ENCODE peak calls at places on chromosomes 6 and 20, in four cellular contexts. One of them, this sample, is unnamed.

GRCh38 chr20:62923669-62924566 is 2.4 kb downstream of the DIDO1 start:
- DNase-seq in NT2/D1: no peak
- DNase-seq in H1: no peak
- DNase-seq in K562: no peak
- DNase-seq in this sample: no peak

GRCh38 chr20:10719740-10720380 is 46.1 kb upstream of the JAG1 start:
- DNase-seq in K562: no peak
- DNase-seq in NT2/D1: no peak
- DNase-seq in H1: no peak
- DNase-seq in this sample: no peak

GRCh38 chr20:51860015-51860882 is 57.9 kb upstream of the SALL4 start:
- DNase-seq in K562: no peak
- DNase-seq in H1: no peak
- DNase-seq in NT2/D1: no peak
- DNase-seq in this sample: no peak

GRCh38 chr6:169098136-169098535 is 155.5 kb downstream of the THBS2 start:
- DNase-seq in NT2/D1: no peak
- DNase-seq in K562: no peak
- DNase-seq in H1: no peak
- DNase-seq in this sample: no peak

GRCh38 chr6:14092861-14093789 is 24.4 kb upstream of the CD83 start:
- DNase-seq in H1: no peak
- DNase-seq in K562: no peak
- DNase-seq in NT2/D1: no peak
- DNase-seq in this sample: no peak

GRCh38 chr6:35453236-35453635 is 1.1 kb downstream of the FANCE start:
- DNase-seq in H1: no peak
- DNase-seq in K562: no peak
- DNase-seq in NT2/D1: no peak
- DNase-seq in this sample: no peak

GRCh38 chr6:110537208-110538123 is 61.1 kb upstream of the SLC22A16 start:
- DNase-seq in NT2/D1: peak
- DNase-seq in H1: no peak
- DNase-seq in K562: no peak
- DNase-seq in this sample: no peak

GRCh38 chr20:35342154-35342769 is 50.0 kb upstream of the FAM83C start:
- DNase-seq in K562: no peak
- DNase-seq in H1: no peak
- DNase-seq in NT2/D1: peak
- DNase-seq in this sample: no peak

GRCh38 chr6:42407379-42407778 is 44.3 kb downstream of the TRERF1 start:
- DNase-seq in K562: peak
- DNase-seq in NT2/D1: no peak
- DNase-seq in H1: no peak
- DNase-seq in this sample: no peak

GRCh38 chr6:408599-409102 is 17.1 kb downstream of the IRF4 start:
- DNase-seq in K562: peak
- DNase-seq in H1: no peak
- DNase-seq in NT2/D1: no peak
- DNase-seq in this sample: no peak

GRCh38 chr6:17859846-17860245 is 127.6 kb downstream of the KIF13A start:
- DNase-seq in K562: peak
- DNase-seq in H1: no peak
- DNase-seq in NT2/D1: no peak
- DNase-seq in this sample: no peak

GRCh38 chr6:159762681-159763293 is 942 bp downstream of the ACAT2 start:
- DNase-seq in K562: peak
- DNase-seq in NT2/D1: no peak
- DNase-seq in H1: no peak
- DNase-seq in this sample: no peak

GRCh38 chr6:79536615-79536968 is 638 bp downstream of the LCA5 start:
- DNase-seq in NT2/D1: no peak
- DNase-seq in H1: no peak
- DNase-seq in K562: no peak
- DNase-seq in this sample: no peak

GRCh38 chr6:17394192-17394611 is 807 bp downstream of the CAP2 start:
- DNase-seq in K562: no peak
- DNase-seq in NT2/D1: peak
- DNase-seq in H1: no peak
- DNase-seq in this sample: no peak

GRCh38 chr20:60168963-60169362 is 210.7 kb downstream of the CDH26 start:
- DNase-seq in H1: no peak
- DNase-seq in K562: no peak
- DNase-seq in NT2/D1: no peak
- DNase-seq in this sample: no peak

GRCh38 chr20:14634666-14635065 is 297.3 kb upstream of the FLRT3 start:
- DNase-seq in NT2/D1: no peak
- DNase-seq in H1: no peak
- DNase-seq in K562: no peak
- DNase-seq in this sample: no peak

GRCh38 chr6:78607188-78607587 is 260.2 kb upstream of the IRAK1BP1 start:
- DNase-seq in K562: no peak
- DNase-seq in H1: no peak
- DNase-seq in NT2/D1: no peak
- DNase-seq in this sample: no peak

GRCh38 chr6:12324741-12325140 is 34.6 kb downstream of the EDN1 start:
- DNase-seq in K562: no peak
- DNase-seq in H1: peak
- DNase-seq in NT2/D1: peak
- DNase-seq in this sample: no peak

GRCh38 chr6:36028088-36028886 is 679 bp downstream of the MAPK14 start:
- DNase-seq in K562: no peak
- DNase-seq in NT2/D1: no peak
- DNase-seq in H1: no peak
- DNase-seq in this sample: no peak

GRCh38 chr6:392441-393390 is 1.2 kb downstream of the IRF4 start:
- DNase-seq in H1: no peak
- DNase-seq in NT2/D1: no peak
- DNase-seq in K562: no peak
- DNase-seq in this sample: no peak

GRCh38 chr6:10412165-10412947 is 2.5 kb downstream of the TFAP2A start:
- DNase-seq in NT2/D1: no peak
- DNase-seq in K562: peak
- DNase-seq in H1: no peak
- DNase-seq in this sample: no peak

DNA sequence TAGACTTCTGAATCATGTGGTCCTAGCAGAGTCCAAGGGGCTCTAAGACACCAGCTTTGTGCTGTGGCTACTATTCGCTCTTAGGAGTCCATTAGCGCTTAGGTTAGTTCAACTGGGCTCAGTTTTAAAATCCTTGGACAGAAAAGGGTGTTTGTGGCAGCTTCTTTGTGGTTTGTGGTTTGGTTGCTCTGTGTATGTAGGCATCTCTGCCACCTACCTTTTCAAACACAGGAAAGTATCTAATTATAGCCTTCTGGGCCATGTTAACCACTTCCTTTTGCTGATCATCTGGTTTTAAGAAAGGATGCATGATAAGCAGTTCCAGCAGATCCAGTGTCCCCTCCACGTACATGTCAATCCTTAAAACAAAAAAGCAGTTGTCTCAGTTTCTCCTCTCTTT is 10.8 kb downstream of the GSTA4 start:
- DNase-seq in K562: no peak
- DNase-seq in NT2/D1: no peak
- DNase-seq in H1: no peak
- DNase-seq in this sample: peak
- TF ChIP-seq ZNF274 in K562: no peak
- TF ChIP-seq ZNF274 in NT2/D1: no peak
- TF ChIP-seq ZNF274 in H1: no peak
- TF ChIP-seq ZNF274 in this sample: no peak

GRCh38 chr6:4139272-4139671 is 3.9 kb upstream of the ECI2 start:
- DNase-seq in K562: no peak
- DNase-seq in NT2/D1: no peak
- DNase-seq in H1: no peak
- DNase-seq in this sample: no peak
- TF ChIP-seq ZNF274 in K562: no peak
- TF ChIP-seq ZNF274 in NT2/D1: no peak
- TF ChIP-seq ZNF274 in H1: no peak
- TF ChIP-seq ZNF274 in this sample: no peak

GRCh38 chr6:133906050-133906449 is 17.1 kb downstream of the TCF21 start:
- DNase-seq in NT2/D1: no peak
- DNase-seq in H1: no peak
- DNase-seq in K562: no peak
- DNase-seq in this sample: no peak
- TF ChIP-seq ZNF274 in NT2/D1: no peak
- TF ChIP-seq ZNF274 in H1: no peak
- TF ChIP-seq ZNF274 in K562: no peak
- TF ChIP-seq ZNF274 in this sample: no peak

GRCh38 chr6:45423111-45423900 is 45.6 kb upstream of the SUPT3H start:
- DNase-seq in H1: no peak
- DNase-seq in NT2/D1: no peak
- DNase-seq in K562: no peak
- DNase-seq in this sample: no peak

GRCh38 chr6:45421700-45422540 is 44.2 kb upstream of the SUPT3H start:
- DNase-seq in NT2/D1: no peak
- DNase-seq in H1: no peak
- DNase-seq in K562: peak
- DNase-seq in this sample: no peak

GRCh38 chr6:45423901-45424627 is 46.3 kb upstream of the SUPT3H start:
- DNase-seq in NT2/D1: no peak
- DNase-seq in H1: no peak
- DNase-seq in K562: no peak
- DNase-seq in this sample: no peak

GRCh38 chr6:45420909-45421699 is 43.4 kb upstream of the SUPT3H start:
- DNase-seq in NT2/D1: no peak
- DNase-seq in K562: no peak
- DNase-seq in H1: no peak
- DNase-seq in this sample: no peak

GRCh38 chr6:45422541-45423110 is 44.9 kb upstream of the SUPT3H start:
- DNase-seq in NT2/D1: no peak
- DNase-seq in K562: no peak
- DNase-seq in H1: no peak
- DNase-seq in this sample: no peak
- TF ChIP-seq ZNF274 in NT2/D1: no peak
- TF ChIP-seq ZNF274 in K562: no peak
- TF ChIP-seq ZNF274 in H1: no peak
- TF ChIP-seq ZNF274 in this sample: no peak

GRCh38 chr20:38414769-38415450 is 20.2 kb downstream of the SNHG17 start:
- DNase-seq in NT2/D1: no peak
- DNase-seq in H1: no peak
- DNase-seq in K562: no peak
- DNase-seq in this sample: no peak

GRCh38 chr20:38418509-38419204 is 16.5 kb downstream of the SNHG17 start:
- DNase-seq in H1: no peak
- DNase-seq in K562: no peak
- DNase-seq in NT2/D1: no peak
- DNase-seq in this sample: no peak

GRCh38 chr20:38407321-38407720 is 27.8 kb downstream of the SNHG17 start:
- DNase-seq in H1: no peak
- DNase-seq in K562: no peak
- DNase-seq in NT2/D1: no peak
- DNase-seq in this sample: no peak

DNA sequence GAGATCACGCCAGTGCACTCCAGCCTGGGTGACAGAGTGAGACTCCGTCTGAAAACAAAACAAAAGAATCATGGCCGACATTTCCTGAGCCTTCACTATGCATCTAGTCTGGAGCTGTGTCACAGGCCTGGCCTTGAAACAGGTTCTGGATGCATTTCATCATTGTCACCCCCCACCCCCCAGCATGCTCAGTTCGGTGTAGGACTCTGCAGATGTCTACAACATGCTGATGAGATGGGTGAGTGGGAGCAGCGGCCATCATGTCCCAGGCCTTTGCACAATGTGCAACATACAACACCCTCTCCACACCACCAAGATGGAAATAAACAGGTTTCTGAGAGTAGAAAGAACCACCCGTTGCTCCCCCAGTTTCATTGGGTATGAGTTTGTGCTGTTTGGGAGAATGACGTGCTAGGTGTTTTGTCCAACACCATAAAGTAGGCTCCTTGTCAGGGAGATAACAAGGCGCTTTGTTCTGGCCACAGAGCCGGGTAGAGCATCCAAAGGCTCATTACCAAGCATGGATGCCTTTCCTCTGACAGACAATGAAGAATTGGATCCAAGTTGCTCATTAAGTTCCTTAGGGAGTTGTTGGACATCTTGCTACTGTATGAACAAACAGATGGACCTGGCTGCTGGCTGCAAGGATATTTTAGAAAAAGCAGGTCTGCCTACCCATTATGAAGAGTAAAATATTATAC is 22.1 kb downstream of the SNHG17 start:
- DNase-seq in NT2/D1: no peak
- DNase-seq in K562: no peak
- DNase-seq in H1: no peak
- DNase-seq in this sample: no peak
- TF ChIP-seq ZNF274 in NT2/D1: no peak
- TF ChIP-seq ZNF274 in K562: no peak
- TF ChIP-seq ZNF274 in H1: no peak
- TF ChIP-seq ZNF274 in this sample: no peak

DNA sequence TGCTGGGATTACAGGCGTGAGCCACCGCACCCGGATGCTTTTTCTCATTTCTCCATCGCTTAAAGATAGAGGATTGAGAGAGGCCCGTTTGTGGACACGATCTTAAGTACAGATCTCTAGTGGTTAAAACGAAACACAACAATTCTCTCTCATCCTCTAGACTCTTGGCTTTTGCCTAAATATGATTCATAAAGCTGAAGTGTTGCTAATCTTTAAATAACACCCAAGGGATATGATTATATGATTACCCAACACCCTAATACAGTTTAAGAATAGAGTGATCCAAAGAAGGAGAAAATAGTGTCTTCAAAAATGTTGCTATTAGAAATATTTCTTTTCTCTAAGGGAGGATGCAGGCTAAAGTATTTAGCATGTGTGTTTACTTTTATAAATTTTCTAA is 50.4 kb downstream of the MTHFD1L start:
- DNase-seq in K562: no peak
- DNase-seq in NT2/D1: no peak
- DNase-seq in H1: no peak
- DNase-seq in this sample: no peak
- TF ChIP-seq ZNF274 in K562: no peak
- TF ChIP-seq ZNF274 in NT2/D1: no peak
- TF ChIP-seq ZNF274 in H1: no peak
- TF ChIP-seq ZNF274 in this sample: no peak

GRCh38 chr20:24981282-24981681 is 11.3 kb downstream of the APMAP start:
- DNase-seq in H1: no peak
- DNase-seq in K562: no peak
- DNase-seq in NT2/D1: no peak
- DNase-seq in this sample: no peak

GRCh38 chr20:24985802-24986201 is 6.7 kb downstream of the APMAP start:
- DNase-seq in NT2/D1: no peak
- DNase-seq in H1: no peak
- DNase-seq in K562: no peak
- DNase-seq in this sample: no peak

GRCh38 chr20:24984963-24985640 is 7.4 kb downstream of the APMAP start:
- DNase-seq in H1: no peak
- DNase-seq in K562: no peak
- DNase-seq in NT2/D1: no peak
- DNase-seq in this sample: no peak

GRCh38 chr20:24981750-24982149 is 10.8 kb downstream of the APMAP start:
- DNase-seq in NT2/D1: no peak
- DNase-seq in K562: no peak
- DNase-seq in H1: no peak
- DNase-seq in this sample: no peak

DNA sequence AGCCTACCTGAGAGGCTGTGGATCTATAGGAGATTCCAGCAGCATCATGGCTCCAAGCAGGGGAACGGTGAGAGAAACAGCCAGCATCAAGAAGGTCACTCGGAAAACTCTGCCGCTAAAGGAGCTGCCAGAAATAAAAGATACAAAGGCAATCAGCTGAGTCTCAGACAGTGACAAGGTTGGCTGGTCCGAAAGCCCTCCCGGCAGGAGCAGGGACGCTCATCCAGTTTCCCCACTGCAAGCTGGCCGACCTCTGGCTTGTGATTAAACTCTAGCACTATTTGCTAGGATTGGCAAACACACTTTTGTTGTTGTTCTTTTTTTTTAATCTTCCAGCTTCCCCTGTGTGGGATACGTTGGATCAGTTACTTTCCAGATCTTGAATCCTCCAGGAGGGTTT is 8.7 kb downstream of the APMAP start:
- DNase-seq in H1: no peak
- DNase-seq in NT2/D1: no peak
- DNase-seq in K562: no peak
- DNase-seq in this sample: no peak
- TF ChIP-seq ZNF274 in H1: no peak
- TF ChIP-seq ZNF274 in NT2/D1: no peak
- TF ChIP-seq ZNF274 in K562: no peak
- TF ChIP-seq ZNF274 in this sample: no peak